ENCODE peak calls at places on chromosomes 11 and 22, in ten cellular contexts. T is heart left ventricle, A is uterus, Z is Peyer's patch, L is esophagus squamous epithelium, B is adrenal gland, P is tibial nerve, C is A549, R is HCT116, X is stomach. H is an unnamed sample. For H3K4me1, the result is how much of the 10 kb centered on the place peaks cover.

GRCh38 chr22:19975707-19976035 is 34.1 kb upstream of the TXNRD2 start:
- DNase-seq in T (no peak), A (no peak), Z (no peak), L (no peak), B (no peak), P (no peak), C (no peak), R (no peak), X (no peak), H (no peak)

GRCh38 chr11:43358308-43358669 is 431 bp upstream of the TTC17 start:
- DNase-seq in T (no peak), A (no peak), Z (no peak), L (no peak), B (no peak), P (no peak), C (no peak), R (no peak), X (no peak), H (no peak)

GRCh38 chr11:75437966-75438659 is 5.1 kb upstream of the KLHL35 start:
- DNase-seq in T (no peak), A (no peak), Z (no peak), L (no peak), B (no peak), P (no peak), C (no peak), R (no peak), X (no peak), H (no peak)

GRCh38 chr11:2778630-2779498 is 79.1 kb upstream of the KCNQ1OT1 start:
- DNase-seq in T (peak), A (peak), Z (peak), L (no peak), B (peak), P (peak), C (peak), R (no peak), X (peak), H (peak)

GRCh38 chr11:22049276-22049675 is 143.6 kb upstream of the ANO5 start:
- DNase-seq in T (no peak), A (no peak), Z (no peak), L (no peak), B (no peak), P (no peak), C (peak), R (no peak), X (no peak), H (no peak)

GRCh38 chr22:23292453-23293350 is 112.4 kb downstream of the BCR start:
- DNase-seq in T (no peak), A (no peak), Z (no peak), L (no peak), B (no peak), P (no peak), C (no peak), R (no peak), X (no peak), H (no peak)

GRCh38 chr11:10044618-10045017 is 249.4 kb downstream of the SBF2 start:
- DNase-seq in T (no peak), A (no peak), Z (no peak), L (no peak), B (no peak), P (no peak), C (peak), R (peak), X (no peak), H (no peak)

GRCh38 chr11:12537778-12538401 is 136.3 kb upstream of the TEAD1 start:
- DNase-seq in T (no peak), A (peak), Z (no peak), L (no peak), B (peak), P (no peak), C (no peak), R (no peak), X (peak), H (peak)

GRCh38 chr22:50293441-50294318 is 13.8 kb downstream of the PLXNB2 start:
- DNase-seq in T (peak), A (no peak), Z (peak), L (no peak), B (no peak), P (no peak), C (peak), R (no peak), X (peak), H (peak)

GRCh38 chr11:41246399-41246745 is 213.1 kb downstream of the LRRC4C start:
- DNase-seq in T (no peak), A (no peak), Z (no peak), L (no peak), B (no peak), P (no peak), C (no peak), R (no peak), X (no peak), H (no peak)

GRCh38 chr11:60594998-60595637 is 79.9 kb downstream of the MS4A13 start:
- DNase-seq in T (peak), A (peak), Z (no peak), L (no peak), B (peak), P (no peak), C (no peak), R (no peak), X (no peak), H (no peak)

GRCh38 chr11:115670538-115671200 is 166.5 kb upstream of the CADM1 start:
- DNase-seq in T (no peak), A (no peak), Z (no peak), L (no peak), B (no peak), P (no peak), C (no peak), R (no peak), X (no peak), H (no peak)

GRCh38 chr11:16326679-16327297 is 29.6 kb downstream of the SOX6 start:
- DNase-seq in T (no peak), A (no peak), Z (no peak), L (no peak), B (no peak), P (no peak), C (no peak), R (no peak), X (no peak), H (no peak)

GRCh38 chr11:100562102-100562501 is 125.0 kb upstream of the ARHGAP42 start:
- DNase-seq in T (peak), A (peak), Z (no peak), L (no peak), B (peak), P (no peak), C (no peak), R (no peak), X (no peak), H (no peak)

GRCh38 chr11:76628408-76628947 is 42.1 kb downstream of the LRRC32 start:
- DNase-seq in T (no peak), A (no peak), Z (peak), L (no peak), B (peak), P (no peak), C (no peak), R (no peak), X (no peak), H (no peak)

GRCh38 chr22:20583471-20583922 is 76.1 kb downstream of the MED15 start:
- DNase-seq in T (peak), A (no peak), Z (no peak), L (no peak), B (peak), P (no peak), C (peak), R (no peak), X (no peak), H (no peak)

GRCh38 chr22:23245045-23245798 is 64.9 kb downstream of the BCR start:
- DNase-seq in T (no peak), A (no peak), Z (peak), L (no peak), B (peak), P (no peak), C (no peak), R (no peak), X (no peak), H (no peak)

GRCh38 chr11:62201376-62201775 is 7.1 kb upstream of the SCGB2A1 start:
- DNase-seq in T (no peak), A (no peak), Z (no peak), L (no peak), B (no peak), P (no peak), C (no peak), R (no peak), X (no peak), H (no peak)

GRCh38 chr11:57546869-57547518 is 9.6 kb downstream of the SMTNL1 start:
- DNase-seq in T (no peak), A (no peak), Z (no peak), L (no peak), B (peak), P (no peak), C (peak), R (no peak), X (no peak), H (no peak)

GRCh38 chr22:29742319-29742718 is 22.5 kb downstream of the CABP7 start:
- DNase-seq in T (no peak), A (no peak), Z (no peak), L (no peak), B (no peak), P (no peak), C (no peak), R (no peak), X (no peak), H (no peak)

DNA sequence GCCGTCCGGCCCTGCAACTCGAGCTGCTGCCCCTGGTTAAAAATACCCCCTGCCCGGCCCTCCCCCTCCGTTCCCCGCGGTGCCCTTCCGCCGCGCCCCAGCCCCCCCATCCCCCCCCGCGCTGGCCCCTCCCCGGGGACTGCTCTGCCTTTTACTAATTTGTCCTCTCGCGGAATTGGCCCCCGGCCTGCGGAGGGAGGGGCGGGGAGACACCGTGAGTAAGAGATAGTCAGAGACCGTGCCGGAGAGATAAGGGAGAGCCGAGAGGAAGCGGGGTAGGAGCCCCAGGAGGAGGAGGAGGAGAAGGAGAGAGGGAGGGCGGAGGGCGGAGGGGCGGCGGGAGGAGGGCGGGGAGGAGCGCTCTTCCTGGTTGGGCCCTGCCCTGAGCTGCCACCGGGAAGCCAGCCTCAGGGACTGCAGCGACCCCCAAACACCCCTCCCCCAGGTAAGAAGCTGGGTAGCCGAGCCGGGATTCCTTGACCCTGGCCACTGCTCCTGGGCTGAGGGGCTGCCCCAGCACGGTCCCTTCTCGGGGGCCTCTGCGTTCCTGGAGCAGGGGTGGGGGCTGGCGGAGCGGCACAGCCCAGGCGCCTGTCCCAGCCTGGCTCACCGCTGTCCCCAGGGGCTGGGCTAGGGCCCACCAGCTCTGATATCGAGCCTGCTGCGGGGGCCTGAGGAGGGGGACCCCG is at the start of gene CAPN1:
- DNase-seq in T (peak), A (peak), Z (peak), L (peak), B (peak), P (peak), C (peak), R (peak), X (peak), H (peak)
- TF ChIP-seq POLR2A in T (no peak), A (no peak), Z (no peak), L (no peak), B (no peak), P (no peak), C (peak), R (no peak), X (no peak), H (no peak)

GRCh38 chr11:1304376-1304775 is 5.1 kb downstream of the TOLLIP start:
- DNase-seq in T (no peak), A (no peak), Z (peak), L (no peak), B (peak), P (no peak), C (peak), R (no peak), X (peak), H (peak)
- H3K4me1 ChIP-seq in T (half or more), A (under half), Z (under half), L (half or more), B (under half), P (half or more), C (half or more), R (under half), X (half or more), H (half or more)

GRCh38 chr11:88377661-88378060 is 40.1 kb upstream of the CTSC start:
- DNase-seq in T (no peak), A (no peak), Z (no peak), L (no peak), B (no peak), P (no peak), C (no peak), R (no peak), X (no peak), H (no peak)
- TF ChIP-seq CTCF in T (no peak), A (no peak), Z (no peak), L (no peak), B (no peak), P (no peak), C (no peak), R (no peak), X (no peak), H (no peak)

GRCh38 chr11:70577948-70578347 is 179.6 kb downstream of the CTTN start:
- DNase-seq in T (no peak), A (no peak), Z (no peak), L (no peak), B (no peak), P (no peak), C (no peak), R (no peak), X (no peak), H (no peak)

GRCh38 chr11:70573701-70574151 is 175.4 kb downstream of the CTTN start:
- DNase-seq in T (no peak), A (no peak), Z (no peak), L (no peak), B (no peak), P (no peak), C (no peak), R (no peak), X (no peak), H (no peak)

GRCh38 chr11:70574725-70575347 is 176.5 kb downstream of the CTTN start:
- DNase-seq in T (no peak), A (no peak), Z (no peak), L (no peak), B (no peak), P (no peak), C (no peak), R (no peak), X (no peak), H (no peak)

GRCh38 chr11:70577258-70577603 is 178.9 kb downstream of the CTTN start:
- DNase-seq in T (no peak), A (no peak), Z (no peak), L (no peak), B (no peak), P (no peak), C (no peak), R (no peak), X (no peak), H (no peak)

DNA sequence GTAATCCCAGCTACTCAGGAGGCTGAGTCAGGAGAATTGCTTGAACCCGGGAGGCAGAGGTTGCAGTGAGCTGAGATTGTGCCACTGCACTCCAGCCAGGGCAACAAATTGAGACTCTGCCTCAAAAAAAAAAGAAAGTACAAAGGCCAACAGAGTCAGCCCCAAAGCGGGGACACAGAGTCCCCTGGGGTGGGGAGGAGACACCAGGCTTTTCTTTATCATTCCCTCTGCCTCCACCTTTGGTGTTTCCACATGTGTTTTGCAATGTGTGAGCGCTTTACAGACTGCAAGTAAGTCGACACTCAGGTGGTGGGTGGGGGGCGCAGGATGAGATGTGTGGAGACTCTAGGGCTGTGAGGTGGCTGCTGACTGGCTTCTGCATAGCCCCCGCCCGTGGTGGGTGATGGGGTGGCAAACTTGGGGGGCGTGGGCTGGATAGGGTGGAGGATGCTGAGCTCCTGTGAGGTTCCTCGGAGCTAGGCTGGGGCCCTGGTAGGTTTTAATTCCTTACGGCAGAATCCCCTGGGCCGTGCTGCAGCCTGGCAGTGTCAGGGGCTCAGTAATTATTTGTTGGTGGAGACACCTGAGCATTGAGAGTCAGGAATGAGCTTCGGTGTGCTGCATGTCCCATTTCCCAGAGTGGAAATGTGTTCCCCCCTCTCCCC is 177.2 kb downstream of the CTTN start:
- DNase-seq in T (no peak), A (no peak), Z (no peak), L (no peak), B (no peak), P (no peak), C (no peak), R (no peak), X (no peak), H (no peak)
- TF ChIP-seq POLR2A in T (no peak), A (no peak), Z (no peak), L (no peak), B (no peak), P (no peak), C (no peak), R (no peak), X (no peak), H (no peak)

GRCh38 chr11:69295079-69295994 is 1.4 kb downstream of the MYEOV start:
- DNase-seq in T (no peak), A (no peak), Z (no peak), L (no peak), B (no peak), P (no peak), C (peak), R (no peak), X (no peak), H (no peak)
- H3K4me1 ChIP-seq in T (half or more), A (under half), Z (under half), L (under half), B (under half), P (under half), C (half or more), R (half or more), X (half or more), H (under half)

GRCh38 chr11:131866535-131867400 is 496.4 kb downstream of the NTM start:
- DNase-seq in T (no peak), A (no peak), Z (no peak), L (no peak), B (no peak), P (no peak), C (no peak), R (no peak), X (no peak), H (no peak)
- TF ChIP-seq CTCF in T (no peak), A (no peak), Z (no peak), L (no peak), B (no peak), P (no peak), C (no peak), R (no peak), X (no peak), H (peak)

GRCh38 chr22:37745548-37746365 is 48.9 kb downstream of the TRIOBP start:
- DNase-seq in T (peak), A (peak), Z (peak), L (no peak), B (peak), P (peak), C (peak), R (no peak), X (peak), H (peak)
- TF ChIP-seq POLR2A in T (peak), A (peak), Z (no peak), L (peak), B (no peak), P (peak), C (peak), R (no peak), X (no peak), H (no peak)

GRCh38 chr22:39178206-39179111 is 26.0 kb upstream of the CBX7 start:
- DNase-seq in T (no peak), A (no peak), Z (no peak), L (no peak), B (peak), P (no peak), C (no peak), R (no peak), X (no peak), H (no peak)
- H3K4me1 ChIP-seq in T (half or more), A (under half), Z (under half), L (under half), B (under half), P (under half), C (under half), R (under half), X (under half), H (under half)

GRCh38 chr11:764322-765024 is 12.8 kb downstream of the GATD1 start:
- DNase-seq in T (no peak), A (no peak), Z (no peak), L (no peak), B (no peak), P (no peak), C (no peak), R (no peak), X (no peak), H (no peak)

GRCh38 chr11:763549-764321 is 13.6 kb downstream of the GATD1 start:
- DNase-seq in T (no peak), A (no peak), Z (no peak), L (no peak), B (no peak), P (no peak), C (no peak), R (no peak), X (no peak), H (no peak)

GRCh38 chr11:763073-763463 is 14.2 kb downstream of the GATD1 start:
- DNase-seq in T (no peak), A (no peak), Z (peak), L (no peak), B (no peak), P (no peak), C (no peak), R (no peak), X (peak), H (no peak)

GRCh38 chr11:761526-762108 is 14.4 kb downstream of the TALDO1 start:
- DNase-seq in T (no peak), A (no peak), Z (no peak), L (no peak), B (no peak), P (no peak), C (no peak), R (no peak), X (no peak), H (no peak)

DNA sequence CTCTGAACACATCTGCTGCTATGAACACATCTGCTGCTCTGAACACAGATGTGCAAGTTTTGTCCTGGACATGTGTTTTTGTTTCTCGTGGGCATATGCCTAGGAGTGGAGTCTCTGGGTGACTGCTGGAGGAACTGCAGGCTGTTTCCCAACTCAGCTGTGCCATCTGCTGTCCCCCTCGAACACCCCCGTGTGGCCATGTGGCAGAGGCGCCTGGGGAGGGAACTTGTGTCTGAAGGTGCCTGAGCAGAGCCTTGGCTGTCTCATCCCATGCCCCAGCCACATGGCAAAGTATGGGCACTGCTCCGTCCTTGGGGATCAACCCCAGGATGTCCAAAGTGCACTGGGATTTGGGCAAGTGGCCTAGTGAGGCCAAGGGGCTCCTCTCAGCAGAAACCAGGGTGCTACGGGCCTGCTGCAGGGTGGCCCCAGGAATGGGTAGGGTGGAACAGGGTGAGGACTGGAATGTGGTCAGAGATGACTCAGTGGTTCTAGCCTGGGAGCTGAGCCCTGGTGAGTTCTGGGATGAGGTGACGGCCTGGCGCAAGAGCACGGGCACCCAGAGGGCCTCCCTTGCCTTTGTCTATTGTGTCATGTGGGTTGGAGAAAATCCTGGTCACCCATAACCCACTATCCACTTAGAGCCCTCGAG is 14.7 kb downstream of the GATD1 start:
- DNase-seq in T (no peak), A (no peak), Z (peak), L (no peak), B (peak), P (no peak), C (peak), R (peak), X (peak), H (no peak)
- TF ChIP-seq CTCF in T (no peak), A (no peak), Z (no peak), L (peak), B (no peak), P (no peak), C (peak), R (peak), X (no peak), H (no peak)

GRCh38 chr11:108620958-108621772 is 27.6 kb upstream of the EXPH5 start:
- DNase-seq in T (no peak), A (no peak), Z (no peak), L (no peak), B (no peak), P (no peak), C (peak), R (no peak), X (no peak), H (no peak)
- TF ChIP-seq POLR2A in T (no peak), A (no peak), Z (no peak), L (no peak), B (no peak), P (no peak), C (no peak), R (no peak), X (no peak), H (no peak)

H was measured in testis.